ENCODE peak calls at places on chromosome 17, in eight cellular contexts. J is hepatic stellate cell; F is NCI-H1092; T is stimulated activated CD8-positive, alpha-beta memory T cell treated with anti-CD3 and anti-CD28 coated beads, Interleukin-15, amount 100 ng/mL, for 24 hours; Q is psoas muscle; H is activated T-helper 1 cell treated with anti-CD3 and anti-CD28 coated beads, Interleukin-12 subunit alpha, Interleukin-12 subunit beta, Interleukin-2, Interleukin-4 antibody, amounts not matched to agents 30 ng/mL and 10 ng/mL and 1 ng/mL, durations not matched to agents 14 hours and 24 hours and 36 hours; W is NCI-H1105; B is IMR-90. O is an unnamed sample.

GRCh38 chr17:65538679-65539529 is 22.5 kb downstream of the AXIN2 start:
- DNase-seq in H (no peak), F (no peak), T (no peak), W (no peak), B (no peak), J (no peak), Q (no peak), O (no peak)

GRCh38 chr17:7114875-7115614 is 423 bp upstream of the ASGR2 start:
- DNase-seq in Q (no peak), W (no peak), J (no peak), B (no peak), F (no peak), T (no peak), H (no peak), O (no peak)

GRCh38 chr17:56785396-56785795 is 48.3 kb downstream of the C17orf67 start:
- DNase-seq in W (no peak), H (no peak), Q (no peak), J (no peak), T (no peak), F (no peak), B (peak), O (no peak)

GRCh38 chr17:7041607-7042506 is 2.0 kb downstream of the SLC16A11 start:
- DNase-seq in Q (no peak), T (no peak), F (no peak), B (no peak), W (no peak), J (no peak), H (no peak), O (peak)

GRCh38 chr17:81309140-81309858 is 14.2 kb upstream of the SLC38A10 start:
- DNase-seq in J (peak), Q (peak), T (no peak), H (peak), W (no peak), F (no peak), B (peak), O (peak)

GRCh38 chr17:48624544-48625501 is 1.3 kb downstream of the HOXB9 start:
- DNase-seq in Q (no peak), F (peak), J (peak), B (no peak), W (peak), H (no peak), T (no peak), O (peak)

GRCh38 chr17:81740395-81740961 is 28.4 kb downstream of the SLC25A10 start:
- DNase-seq in J (no peak), T (no peak), Q (no peak), H (no peak), F (no peak), W (no peak), B (no peak), O (no peak)

GRCh38 chr17:28675980-28676379 is 14.0 kb downstream of the SUPT6H start:
- DNase-seq in T (no peak), B (no peak), F (no peak), J (no peak), W (no peak), H (no peak), Q (no peak), O (peak)